ENCODE peak calls at places on chromosomes 3 and 15, in eight cellular contexts. X, Z, B, U, T, Q, M and J are unnamed samples.

GRCh38 chr15:63306480-63307073 is 29.2 kb downstream of the APH1B start:
- DNase-seq in X (no peak), B (no peak), Q (no peak), M (no peak), Z (no peak), T (no peak), U (no peak), J (no peak)

GRCh38 chr15:71374607-71375352 is 259.5 kb downstream of the THSD4 start:
- DNase-seq in B (no peak), M (no peak), X (no peak), U (peak; percentile 79), Q (no peak), T (no peak), Z (no peak), J (no peak)

GRCh38 chr3:153209596-153209995 is 47.6 kb downstream of the RAP2B start:
- DNase-seq in X (peak; percentile 85), Q (no peak), Z (peak; percentile 59), U (peak; percentile 77), T (peak; percentile 43), B (no peak), M (no peak), J (peak; percentile 19)

GRCh38 chr15:36883705-36884355 is 216.5 kb downstream of the MEIS2 start:
- DNase-seq in M (peak; percentile 76), Q (peak; percentile 37), X (peak; percentile 36), U (peak; percentile 76), T (peak; percentile 75), Z (peak; percentile 84), B (peak; percentile 72), J (no peak)

GRCh38 chr15:38809621-38810020 is 245.0 kb upstream of the RASGRP1 start:
- DNase-seq in Z (no peak), B (no peak), T (no peak), U (peak; percentile 45), M (no peak), Q (no peak), X (no peak), J (no peak)

GRCh38 chr3:2071531-2071930 is 27.1 kb upstream of the CNTN4 start:
- DNase-seq in Q (no peak), T (no peak), Z (no peak), M (no peak), U (no peak), B (no peak), X (no peak), J (no peak)

GRCh38 chr15:79186616-79187015 is 95.9 kb upstream of the ANKRD34C start:
- DNase-seq in U (no peak), X (no peak), B (no peak), M (no peak), T (no peak), Z (no peak), Q (no peak), J (no peak)

GRCh38 chr15:67622110-67622509 is 79.6 kb downstream of the MAP2K5 start:
- DNase-seq in T (no peak), U (no peak), M (no peak), B (no peak), Z (no peak), X (no peak), Q (no peak), J (no peak)

GRCh38 chr15:35427091-35427490 is 118.9 kb downstream of the DPH6 start:
- DNase-seq in B (no peak), M (no peak), Z (no peak), X (peak; percentile 55), U (peak; percentile 71), T (no peak), Q (no peak), J (no peak)

GRCh38 chr3:71695000-71695482 is 30.2 kb downstream of the EIF4E3 start:
- DNase-seq in Z (no peak), T (no peak), B (peak; percentile 49), Q (no peak), M (no peak), U (peak; percentile 15), X (no peak), J (no peak)

GRCh38 chr3:32455609-32456428 is 46.8 kb downstream of the CMTM6 start:
- DNase-seq in B (no peak), Q (no peak), U (no peak), T (no peak), Z (no peak), M (no peak), X (no peak), J (no peak)